ENCODE peak calls at places on chromosomes 13 and 19, in nine cellular contexts. X is A549, P is body of pancreas, Z is left ventricle myocardium inferior, D is tibial nerve, T is mucosa of descending colon, N is fibroblast of the aortic adventitia, O is heart left ventricle, G is cardiac fibroblast. U is an unnamed sample.

GRCh38 chr13:94065741-94066140 is 413.7 kb downstream of the DCT start:
- DNase-seq in X (no peak), P (no peak), Z (no peak), D (no peak), T (no peak), N (no peak), O (no peak), G (no peak), U (peak)

GRCh38 chr19:2888739-2889224 is 11.9 kb upstream of the ZNF57 start:
- DNase-seq in X (no peak), P (peak), Z (no peak), D (no peak), T (peak), N (peak), O (peak), G (no peak), U (no peak)

GRCh38 chr13:27450921-27451461 is 627 bp upstream of the MTIF3 start:
- DNase-seq in X (peak), P (peak), Z (peak), D (no peak), T (peak), N (peak), O (peak), G (peak), U (peak)

GRCh38 chr19:1183543-1184172 is 9.6 kb upstream of the SBNO2 start:
- DNase-seq in X (peak), P (peak), Z (no peak), D (no peak), T (no peak), N (no peak), O (no peak), G (no peak), U (no peak)

GRCh38 chr19:49691243-49692101 is 556 bp downstream of the CPT1C start:
- DNase-seq in X (no peak), P (no peak), Z (peak), D (no peak), T (peak), N (peak), O (peak), G (peak), U (peak)

GRCh38 chr13:94382520-94382919 is 97.0 kb downstream of the DCT start:
- DNase-seq in X (no peak), P (no peak), Z (no peak), D (no peak), T (no peak), N (no peak), O (no peak), G (no peak), U (no peak)

GRCh38 chr19:12708641-12709040 is 12.2 kb upstream of the FBXW9 start:
- DNase-seq in X (no peak), P (no peak), Z (no peak), D (no peak), T (no peak), N (no peak), O (no peak), G (no peak), U (no peak)

GRCh38 chr19:17830567-17831418 is 9.5 kb upstream of the INSL3 start:
- DNase-seq in X (peak), P (peak), Z (no peak), D (peak), T (peak), N (peak), O (peak), G (peak), U (peak)

GRCh38 chr13:85509512-85509911 is 289.7 kb downstream of the SLITRK6 start:
- DNase-seq in X (peak), P (no peak), Z (no peak), D (no peak), T (no peak), N (no peak), O (no peak), G (no peak), U (peak)

GRCh38 chr19:29514525-29515232 is 11.1 kb upstream of the VSTM2B start:
- DNase-seq in X (peak), P (no peak), Z (no peak), D (no peak), T (no peak), N (no peak), O (peak), G (no peak), U (no peak)

GRCh38 chr19:16161848-16162247 is 11.5 kb downstream of the CIB3 start:
- DNase-seq in X (peak), P (no peak), Z (no peak), D (no peak), T (no peak), N (peak), O (no peak), G (peak), U (peak)

GRCh38 chr13:20526664-20527063 is 1.0 kb upstream of the CRYL1 start:
- DNase-seq in X (no peak), P (no peak), Z (no peak), D (no peak), T (peak), N (peak), O (no peak), G (peak), U (peak)

GRCh38 chr13:95716231-95716630 is 39.3 kb downstream of the DNAJC3 start:
- DNase-seq in X (no peak), P (no peak), Z (no peak), D (no peak), T (no peak), N (no peak), O (no peak), G (no peak), U (no peak)

GRCh38 chr13:29292045-29292444 is 303.4 kb downstream of the SLC7A1 start:
- DNase-seq in X (no peak), P (no peak), Z (no peak), D (no peak), T (no peak), N (no peak), O (no peak), G (no peak), U (no peak)

GRCh38 chr13:25881946-25882574 is 169.8 kb downstream of the SHISA2 start:
- DNase-seq in X (no peak), P (no peak), Z (no peak), D (no peak), T (no peak), N (no peak), O (no peak), G (peak), U (peak)

GRCh38 chr13:110657196-110657595 is 41.9 kb downstream of the NAXD start:
- DNase-seq in X (no peak), P (no peak), Z (no peak), D (no peak), T (no peak), N (no peak), O (no peak), G (no peak), U (no peak)

GRCh38 chr13:33787051-33787591 is 30.8 kb upstream of the RFC3 start:
- DNase-seq in X (no peak), P (no peak), Z (no peak), D (no peak), T (no peak), N (no peak), O (no peak), G (peak), U (peak)

GRCh38 chr13:39023761-39024160 is 14.1 kb downstream of the PROSER1 start:
- DNase-seq in X (no peak), P (no peak), Z (no peak), D (no peak), T (peak), N (no peak), O (no peak), G (peak), U (no peak)

GRCh38 chr13:109126973-109127615 is 497.7 kb downstream of the MYO16 start:
- DNase-seq in X (no peak), P (no peak), Z (no peak), D (no peak), T (no peak), N (no peak), O (no peak), G (no peak), U (no peak)

GRCh38 chr19:18432275-18433038 is 5.5 kb downstream of the ISYNA1 start:
- DNase-seq in X (no peak), P (no peak), Z (no peak), D (no peak), T (no peak), N (no peak), O (no peak), G (no peak), U (no peak)

GRCh38 chr19:37306383-37306963 is 64.4 kb upstream of the ZNF527 start:
- DNase-seq in X (no peak), P (no peak), Z (no peak), D (no peak), T (no peak), N (no peak), O (no peak), G (no peak), U (no peak)

GRCh38 chr19:52748336-52748950 is 13.6 kb upstream of the ZNF611 start:
- DNase-seq in X (peak), P (peak), Z (no peak), D (no peak), T (peak), N (peak), O (no peak), G (peak), U (peak)

GRCh38 chr13:80339841-80340642 is 884 bp downstream of the SPRY2 start:
- DNase-seq in X (peak), P (peak), Z (peak), D (peak), T (peak), N (peak), O (peak), G (peak), U (peak)

GRCh38 chr13:36543671-36544070 is 111.4 kb downstream of the CCNA1 start:
- DNase-seq in X (no peak), P (no peak), Z (no peak), D (no peak), T (no peak), N (no peak), O (no peak), G (no peak), U (no peak)

GRCh38 chr13:52838433-52839107 is 9.9 kb downstream of the PCDH8 start:
- DNase-seq in X (no peak), P (no peak), Z (no peak), D (no peak), T (no peak), N (no peak), O (no peak), G (no peak), U (no peak)

GRCh38 chr19:29467824-29468401 is 57.9 kb upstream of the VSTM2B start:
- DNase-seq in X (peak), P (no peak), Z (no peak), D (no peak), T (no peak), N (peak), O (no peak), G (peak), U (no peak)

GRCh38 chr19:7476941-7477494 is 11.8 kb downstream of the PEX11G start:
- DNase-seq in X (no peak), P (no peak), Z (no peak), D (no peak), T (no peak), N (no peak), O (no peak), G (no peak), U (no peak)

GRCh38 chr19:23283925-23284324 is 33.7 kb upstream of the ZNF724 start:
- DNase-seq in X (peak), P (peak), Z (peak), D (peak), T (peak), N (peak), O (peak), G (peak), U (no peak)

GRCh38 chr19:42323852-42324654 is 1.4 kb upstream of the MEGF8 start:
- DNase-seq in X (no peak), P (peak), Z (no peak), D (no peak), T (peak), N (no peak), O (peak), G (no peak), U (no peak)

GRCh38 chr19:22602631-22603272 is 31.4 kb upstream of the ZNF492 start:
- DNase-seq in X (no peak), P (no peak), Z (no peak), D (no peak), T (no peak), N (no peak), O (no peak), G (no peak), U (no peak)

GRCh38 chr13:21435710-21436151 is 23.4 kb downstream of the ZDHHC20 start:
- DNase-seq in X (peak), P (peak), Z (peak), D (peak), T (peak), N (peak), O (peak), G (peak), U (peak)

GRCh38 chr19:3183721-3184641 is 1.7 kb upstream of the NCLN start:
- DNase-seq in X (no peak), P (no peak), Z (no peak), D (no peak), T (no peak), N (no peak), O (peak), G (no peak), U (no peak)

GRCh38 chr19:47729468-47729798 is 15.9 kb upstream of the NOP53 start:
- DNase-seq in X (peak), P (peak), Z (peak), D (peak), T (no peak), N (peak), O (peak), G (peak), U (peak)

GRCh38 chr19:7500811-7501450 is 12.1 kb upstream of the PEX11G start:
- DNase-seq in X (peak), P (peak), Z (no peak), D (no peak), T (peak), N (no peak), O (no peak), G (peak), U (no peak)

GRCh38 chr13:109707044-109707794 is 79.2 kb downstream of the IRS2 start:
- DNase-seq in X (no peak), P (no peak), Z (no peak), D (no peak), T (no peak), N (no peak), O (no peak), G (no peak), U (no peak)

GRCh38 chr19:18687740-18688465 is 4.4 kb downstream of the CRTC1 start:
- DNase-seq in X (no peak), P (no peak), Z (no peak), D (no peak), T (no peak), N (no peak), O (no peak), G (no peak), U (no peak)

GRCh38 chr13:40755082-40755755 is 15.8 kb downstream of the MRPS31 start:
- DNase-seq in X (no peak), P (no peak), Z (no peak), D (no peak), T (peak), N (no peak), O (no peak), G (no peak), U (no peak)
- H3K4me3 ChIP-seq in X (no peak), P (no peak), Z (no peak), D (no peak), T (no peak), N (no peak), O (no peak), G (no peak), U (no peak)

GRCh38 chr19:45779231-45780145 is 2.8 kb downstream of the DMPK start:
- DNase-seq in X (peak), P (peak), Z (peak), D (peak), T (peak), N (peak), O (peak), G (peak), U (peak)
- H3K4me3 ChIP-seq in X (peak), P (no peak), Z (peak), D (peak), T (no peak), N (peak), O (no peak), G (no peak), U (no peak)

GRCh38 chr19:4390862-4391693 is 9.3 kb downstream of the SH3GL1 start:
- DNase-seq in X (no peak), P (no peak), Z (no peak), D (no peak), T (no peak), N (peak), O (no peak), G (peak), U (no peak)

GRCh38 chr19:4391701-4392543 is 8.4 kb downstream of the SH3GL1 start:
- DNase-seq in X (no peak), P (no peak), Z (peak), D (no peak), T (no peak), N (peak), O (peak), G (peak), U (peak)

GRCh38 chr19:4390017-4390861 is 10.1 kb downstream of the SH3GL1 start:
- DNase-seq in X (no peak), P (peak), Z (peak), D (no peak), T (no peak), N (peak), O (peak), G (peak), U (peak)

GRCh38 chr19:4396949-4397783 is 3.2 kb downstream of the SH3GL1 start:
- DNase-seq in X (no peak), P (no peak), Z (no peak), D (no peak), T (no peak), N (no peak), O (no peak), G (no peak), U (no peak)

GRCh38 chr19:4393947-4394590 is 6.3 kb downstream of the SH3GL1 start:
- DNase-seq in X (no peak), P (no peak), Z (no peak), D (no peak), T (no peak), N (peak), O (no peak), G (peak), U (no peak)
- H3K4me3 ChIP-seq in X (no peak), P (no peak), Z (no peak), D (peak), T (no peak), N (peak), O (no peak), G (no peak), U (no peak)

DNA sequence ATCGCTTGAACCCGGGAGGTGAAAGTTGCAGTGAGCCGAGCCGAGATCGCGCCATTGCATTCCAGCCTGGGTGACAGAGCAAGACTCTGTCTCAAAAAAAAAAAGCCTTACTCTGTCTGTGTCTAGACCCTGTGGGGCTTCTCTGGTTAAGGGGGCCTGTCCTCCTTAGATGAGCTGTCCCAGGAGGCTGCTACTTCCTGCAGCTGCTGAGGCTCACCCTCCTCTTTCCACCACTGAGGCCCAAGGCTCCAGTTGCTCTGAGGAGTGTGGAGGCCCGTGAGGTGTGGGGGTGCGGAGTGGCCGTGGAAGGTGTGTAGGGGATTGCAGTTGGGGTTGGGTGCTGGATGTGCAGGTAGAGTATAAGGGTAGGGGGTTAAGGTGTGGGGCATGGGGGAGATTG is 22.1 kb upstream of the RASA3 start:
- DNase-seq in X (no peak), P (no peak), Z (no peak), D (no peak), T (no peak), N (no peak), O (no peak), G (no peak), U (no peak)
- H3K4me3 ChIP-seq in X (no peak), P (no peak), Z (no peak), D (no peak), T (no peak), N (no peak), O (no peak), G (no peak), U (no peak)

GRCh38 chr19:13864223-13864512 is 12.8 kb upstream of the NANOS3 start:
- DNase-seq in X (no peak), P (no peak), Z (no peak), D (no peak), T (no peak), N (no peak), O (no peak), G (no peak), U (no peak)

GRCh38 chr19:13861714-13862531 is 15.0 kb upstream of the NANOS3 start:
- DNase-seq in X (peak), P (peak), Z (peak), D (peak), T (peak), N (peak), O (peak), G (peak), U (peak)

GRCh38 chr19:13859361-13859880 is 17.5 kb upstream of the NANOS3 start:
- DNase-seq in X (peak), P (no peak), Z (no peak), D (no peak), T (no peak), N (no peak), O (no peak), G (peak), U (peak)

GRCh38 chr19:13860679-13861391 is 16.1 kb upstream of the NANOS3 start:
- DNase-seq in X (no peak), P (no peak), Z (no peak), D (no peak), T (no peak), N (no peak), O (no peak), G (no peak), U (no peak)

GRCh38 chr19:13861392-13861713 is 15.6 kb upstream of the NANOS3 start:
- DNase-seq in X (no peak), P (no peak), Z (no peak), D (no peak), T (no peak), N (no peak), O (peak), G (no peak), U (no peak)
- H3K4me3 ChIP-seq in X (peak), P (no peak), Z (peak), D (peak), T (no peak), N (peak), O (peak), G (peak), U (no peak)

GRCh38 chr19:10332158-10332964 is 968 bp downstream of the RAVER1 start:
- DNase-seq in X (no peak), P (no peak), Z (no peak), D (no peak), T (peak), N (no peak), O (no peak), G (no peak), U (no peak)

GRCh38 chr19:10335149-10336053 is 2.1 kb upstream of the RAVER1 start:
- DNase-seq in X (no peak), P (no peak), Z (no peak), D (no peak), T (no peak), N (no peak), O (peak), G (no peak), U (no peak)

GRCh38 chr19:10332965-10333757 is at the start of gene RAVER1:
- DNase-seq in X (peak), P (peak), Z (peak), D (peak), T (peak), N (peak), O (peak), G (peak), U (peak)

GRCh38 chr19:10333758-10334339 is 520 bp upstream of the RAVER1 start:
- DNase-seq in X (no peak), P (no peak), Z (no peak), D (no peak), T (no peak), N (peak), O (no peak), G (no peak), U (peak)

GRCh38 chr19:10334340-10335148 is 1.2 kb upstream of the RAVER1 start:
- DNase-seq in X (peak), P (peak), Z (peak), D (peak), T (peak), N (peak), O (peak), G (peak), U (peak)
- H3K4me3 ChIP-seq in X (peak), P (peak), Z (peak), D (peak), T (peak), N (peak), O (peak), G (peak), U (peak)

GRCh38 chr19:5985098-5985783 is 7.3 kb upstream of the RANBP3 start:
- DNase-seq in X (no peak), P (no peak), Z (no peak), D (no peak), T (no peak), N (peak), O (no peak), G (peak), U (peak)
- H3K4me3 ChIP-seq in X (no peak), P (no peak), Z (no peak), D (no peak), T (no peak), N (no peak), O (no peak), G (no peak), U (no peak)

U was measured in astrocyte of the spinal cord.